ENCODE peak calls at places on chromosomes 1 and 21, in seven cellular contexts. J, F, K, D, H, M and X are unnamed samples.

GRCh38 chr1:31523769-31524168 is 52.5 kb upstream of the TINAGL1 start:
- DNase-seq in D (no peak), F (no peak), J (no peak), H (no peak), M (peak), K (no peak), X (no peak)

GRCh38 chr1:194705123-194705522 is 1518.7 kb upstream of the B3GALT2 start:
- DNase-seq in M (no peak), D (no peak), F (no peak), K (no peak), H (no peak), J (no peak), X (no peak)

GRCh38 chr1:25253911-25254310 is 6.7 kb upstream of the RSRP1 start:
- DNase-seq in J (no peak), K (peak), H (no peak), F (no peak), M (no peak), D (peak), X (no peak)

GRCh38 chr1:248243204-248243603 is 12.0 kb downstream of the OR2M4 start:
- DNase-seq in H (no peak), J (peak), D (peak), M (no peak), F (no peak), K (peak), X (no peak)

GRCh38 chr1:53732912-53733317 is 6.0 kb downstream of the GLIS1 start:
- DNase-seq in M (no peak), H (no peak), J (peak), K (peak), F (no peak), D (peak), X (no peak)

GRCh38 chr1:86487805-86488141 is 19.0 kb downstream of the CLCA1 start:
- DNase-seq in D (no peak), M (no peak), J (no peak), K (no peak), F (no peak), H (no peak), X (no peak)

GRCh38 chr1:101137144-101138126 is 99.4 kb upstream of the S1PR1 start:
- DNase-seq in H (no peak), J (no peak), D (peak), F (no peak), M (no peak), K (no peak), X (no peak)

GRCh38 chr1:157969693-157970485 is 23.6 kb upstream of the KIRREL1 start:
- DNase-seq in K (peak), J (peak), D (peak), H (no peak), M (no peak), F (no peak), X (no peak)

GRCh38 chr1:215595231-215595630 is 28.1 kb downstream of the KCTD3 start:
- DNase-seq in H (no peak), J (no peak), F (no peak), K (peak), D (peak), M (no peak), X (no peak)

GRCh38 chr1:106749491-106749890 is 307.0 kb upstream of the PRMT6 start:
- DNase-seq in D (no peak), K (no peak), H (no peak), F (no peak), M (no peak), J (no peak), X (no peak)

GRCh38 chr1:9166289-9167235 is 37.7 kb upstream of the GPR157 start:
- DNase-seq in D (peak), M (no peak), H (no peak), K (peak), F (no peak), J (no peak), X (no peak)

GRCh38 chr21:41207401-41208388 is 39.7 kb downstream of the BACE2 start:
- DNase-seq in H (no peak), K (peak), D (peak), J (no peak), M (peak), F (no peak), X (no peak)

GRCh38 chr1:247407180-247407616 is 8.8 kb upstream of the NLRP3 start:
- DNase-seq in D (no peak), H (peak), M (peak), J (no peak), F (peak), K (peak), X (peak)

GRCh38 chr1:23246274-23246673 is 29.0 kb upstream of the HTR1D start:
- DNase-seq in F (no peak), M (no peak), H (no peak), J (no peak), K (peak), D (no peak), X (no peak)

GRCh38 chr1:226951286-226952120 is 11.4 kb downstream of the COQ8A start:
- DNase-seq in K (no peak), M (no peak), D (no peak), J (no peak), F (no peak), H (no peak), X (no peak)

GRCh38 chr1:245991266-245991665 is 515.8 kb downstream of the SMYD3 start:
- DNase-seq in H (no peak), J (no peak), D (no peak), K (no peak), F (no peak), M (no peak), X (no peak)